ENCODE peak calls at places on chromosomes 5 and 9, in ten cellular contexts. One of them, this sample, is unnamed.

GRCh38 chr9:127531676-127532075 is 80.4 kb downstream of the LRSAM1 start:
- DNase-seq in CD8-positive, alpha-beta T cell: no peak
- DNase-seq in Jurkat, Clone E6-1: no peak
- DNase-seq in SK-N-MC: no peak
- DNase-seq in choroid plexus epithelial cell: no peak
- DNase-seq in tibial nerve: no peak
- DNase-seq in left ventricle myocardium inferior: no peak
- DNase-seq in fibroblast of the aortic adventitia: no peak
- DNase-seq in SJSA1: no peak
- DNase-seq in A549: no peak
- DNase-seq in this sample: no peak

GRCh38 chr9:94941211-94941875 is 214.8 kb downstream of the AOPEP start:
- DNase-seq in CD8-positive, alpha-beta T cell: no peak
- DNase-seq in fibroblast of the aortic adventitia: no peak
- DNase-seq in SK-N-MC: no peak
- DNase-seq in A549: peak
- DNase-seq in Jurkat, Clone E6-1: no peak
- DNase-seq in SJSA1: no peak
- DNase-seq in left ventricle myocardium inferior: no peak
- DNase-seq in tibial nerve: no peak
- DNase-seq in choroid plexus epithelial cell: no peak
- DNase-seq in this sample: no peak

GRCh38 chr5:6401410-6401809 is 23.1 kb upstream of the MED10 start:
- DNase-seq in fibroblast of the aortic adventitia: no peak
- DNase-seq in SJSA1: no peak
- DNase-seq in choroid plexus epithelial cell: no peak
- DNase-seq in Jurkat, Clone E6-1: no peak
- DNase-seq in A549: no peak
- DNase-seq in CD8-positive, alpha-beta T cell: no peak
- DNase-seq in tibial nerve: no peak
- DNase-seq in SK-N-MC: no peak
- DNase-seq in left ventricle myocardium inferior: no peak
- DNase-seq in this sample: no peak

GRCh38 chr9:12329623-12329985 is 363.6 kb upstream of the TYRP1 start:
- DNase-seq in SJSA1: no peak
- DNase-seq in left ventricle myocardium inferior: no peak
- DNase-seq in SK-N-MC: no peak
- DNase-seq in CD8-positive, alpha-beta T cell: no peak
- DNase-seq in Jurkat, Clone E6-1: no peak
- DNase-seq in A549: no peak
- DNase-seq in choroid plexus epithelial cell: no peak
- DNase-seq in tibial nerve: no peak
- DNase-seq in fibroblast of the aortic adventitia: no peak
- DNase-seq in this sample: no peak

GRCh38 chr9:133129001-133129799 is 8.2 kb upstream of the RALGDS start:
- DNase-seq in choroid plexus epithelial cell: no peak
- DNase-seq in tibial nerve: no peak
- DNase-seq in left ventricle myocardium inferior: no peak
- DNase-seq in A549: no peak
- DNase-seq in SK-N-MC: no peak
- DNase-seq in fibroblast of the aortic adventitia: no peak
- DNase-seq in SJSA1: no peak
- DNase-seq in CD8-positive, alpha-beta T cell: no peak
- DNase-seq in Jurkat, Clone E6-1: no peak
- DNase-seq in this sample: peak

GRCh38 chr9:99680191-99680590 is 141.5 kb upstream of the NR4A3 start:
- DNase-seq in A549: no peak
- DNase-seq in Jurkat, Clone E6-1: no peak
- DNase-seq in SK-N-MC: no peak
- DNase-seq in CD8-positive, alpha-beta T cell: no peak
- DNase-seq in fibroblast of the aortic adventitia: peak
- DNase-seq in choroid plexus epithelial cell: peak
- DNase-seq in left ventricle myocardium inferior: no peak
- DNase-seq in tibial nerve: no peak
- DNase-seq in SJSA1: peak
- DNase-seq in this sample: no peak

GRCh38 chr5:10288600-10289213 is 19.0 kb downstream of the CMBL start:
- DNase-seq in CD8-positive, alpha-beta T cell: no peak
- DNase-seq in fibroblast of the aortic adventitia: no peak
- DNase-seq in Jurkat, Clone E6-1: peak
- DNase-seq in SJSA1: no peak
- DNase-seq in choroid plexus epithelial cell: no peak
- DNase-seq in SK-N-MC: no peak
- DNase-seq in tibial nerve: peak
- DNase-seq in left ventricle myocardium inferior: peak
- DNase-seq in A549: no peak
- DNase-seq in this sample: peak

GRCh38 chr9:86854898-86855523 is 92.3 kb downstream of the GAS1 start:
- DNase-seq in fibroblast of the aortic adventitia: peak
- DNase-seq in A549: peak
- DNase-seq in SK-N-MC: no peak
- DNase-seq in left ventricle myocardium inferior: no peak
- DNase-seq in tibial nerve: no peak
- DNase-seq in Jurkat, Clone E6-1: no peak
- DNase-seq in choroid plexus epithelial cell: peak
- DNase-seq in SJSA1: no peak
- DNase-seq in CD8-positive, alpha-beta T cell: no peak
- DNase-seq in this sample: no peak

GRCh38 chr9:131609116-131609830 is 64.0 kb downstream of the PRRT1B start:
- DNase-seq in CD8-positive, alpha-beta T cell: no peak
- DNase-seq in choroid plexus epithelial cell: peak
- DNase-seq in SK-N-MC: no peak
- DNase-seq in fibroblast of the aortic adventitia: peak
- DNase-seq in tibial nerve: peak
- DNase-seq in A549: no peak
- DNase-seq in left ventricle myocardium inferior: peak
- DNase-seq in Jurkat, Clone E6-1: no peak
- DNase-seq in SJSA1: peak
- DNase-seq in this sample: no peak

GRCh38 chr9:95381243-95381642 is 63.7 kb upstream of the FANCC start:
- DNase-seq in fibroblast of the aortic adventitia: peak
- DNase-seq in A549: peak
- DNase-seq in Jurkat, Clone E6-1: no peak
- DNase-seq in CD8-positive, alpha-beta T cell: no peak
- DNase-seq in left ventricle myocardium inferior: no peak
- DNase-seq in SK-N-MC: no peak
- DNase-seq in SJSA1: peak
- DNase-seq in tibial nerve: no peak
- DNase-seq in choroid plexus epithelial cell: peak
- DNase-seq in this sample: no peak

GRCh38 chr5:133821311-133821741 is 147.1 kb downstream of the C5orf15 start:
- DNase-seq in fibroblast of the aortic adventitia: no peak
- DNase-seq in choroid plexus epithelial cell: no peak
- DNase-seq in A549: no peak
- DNase-seq in CD8-positive, alpha-beta T cell: no peak
- DNase-seq in tibial nerve: no peak
- DNase-seq in SK-N-MC: no peak
- DNase-seq in Jurkat, Clone E6-1: no peak
- DNase-seq in SJSA1: no peak
- DNase-seq in left ventricle myocardium inferior: no peak
- DNase-seq in this sample: no peak

GRCh38 chr5:145937432-145938250 is 1.3 kb downstream of the SH3RF2 start:
- DNase-seq in Jurkat, Clone E6-1: no peak
- DNase-seq in tibial nerve: no peak
- DNase-seq in left ventricle myocardium inferior: no peak
- DNase-seq in fibroblast of the aortic adventitia: peak
- DNase-seq in SJSA1: peak
- DNase-seq in choroid plexus epithelial cell: peak
- DNase-seq in A549: peak
- DNase-seq in CD8-positive, alpha-beta T cell: no peak
- DNase-seq in SK-N-MC: no peak
- DNase-seq in this sample: peak

GRCh38 chr9:101375546-101375945 is 9.3 kb downstream of the BAAT start:
- DNase-seq in left ventricle myocardium inferior: no peak
- DNase-seq in tibial nerve: no peak
- DNase-seq in choroid plexus epithelial cell: no peak
- DNase-seq in CD8-positive, alpha-beta T cell: no peak
- DNase-seq in SJSA1: peak
- DNase-seq in fibroblast of the aortic adventitia: no peak
- DNase-seq in A549: no peak
- DNase-seq in Jurkat, Clone E6-1: no peak
- DNase-seq in SK-N-MC: no peak
- DNase-seq in this sample: no peak

GRCh38 chr5:116361979-116362577 is 212.5 kb downstream of the SEMA6A start:
- DNase-seq in tibial nerve: no peak
- DNase-seq in choroid plexus epithelial cell: no peak
- DNase-seq in left ventricle myocardium inferior: no peak
- DNase-seq in A549: no peak
- DNase-seq in SK-N-MC: no peak
- DNase-seq in CD8-positive, alpha-beta T cell: no peak
- DNase-seq in fibroblast of the aortic adventitia: no peak
- DNase-seq in SJSA1: no peak
- DNase-seq in Jurkat, Clone E6-1: no peak
- DNase-seq in this sample: no peak

GRCh38 chr5:159855476-159856157 is 60.7 kb upstream of the ADRA1B start:
- DNase-seq in choroid plexus epithelial cell: no peak
- DNase-seq in CD8-positive, alpha-beta T cell: no peak
- DNase-seq in SJSA1: no peak
- DNase-seq in left ventricle myocardium inferior: peak
- DNase-seq in fibroblast of the aortic adventitia: peak
- DNase-seq in tibial nerve: no peak
- DNase-seq in A549: no peak
- DNase-seq in Jurkat, Clone E6-1: no peak
- DNase-seq in SK-N-MC: no peak
- DNase-seq in this sample: no peak

DNA sequence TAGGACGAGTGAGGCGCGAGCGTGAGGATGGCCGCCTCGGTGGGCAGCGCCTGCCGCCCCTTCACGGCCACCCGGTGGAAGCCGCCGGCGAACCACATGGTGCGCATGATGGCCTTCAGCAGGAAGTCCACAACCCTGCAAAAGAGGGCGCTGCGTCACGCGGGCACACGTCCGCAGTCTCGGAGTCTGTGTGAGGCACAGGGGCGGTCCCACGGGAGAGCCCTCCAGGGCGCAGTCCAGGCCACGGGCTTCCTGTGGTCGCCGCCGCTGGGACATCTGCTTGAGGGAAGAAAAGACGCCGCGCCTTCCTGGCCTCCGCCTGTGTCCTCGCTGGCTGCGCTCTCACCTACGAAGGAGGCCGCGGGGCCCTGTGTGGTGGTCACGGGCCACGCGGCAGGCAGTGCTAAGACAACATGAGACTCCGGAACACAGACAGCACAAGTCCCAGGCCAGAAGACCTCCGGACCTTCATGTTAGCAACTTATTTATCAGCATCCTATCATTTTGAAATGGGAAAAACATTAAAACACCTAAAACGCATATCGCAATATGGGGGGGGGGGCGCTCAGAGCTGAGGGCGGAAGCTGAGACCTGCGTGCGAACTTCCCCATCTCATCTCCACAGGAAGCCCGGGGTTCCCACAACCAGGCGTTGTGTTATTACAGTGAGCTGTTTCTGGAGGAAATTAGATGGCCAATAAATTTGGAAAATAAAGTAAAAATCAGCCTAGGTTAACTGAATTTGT is 28.8 kb downstream of the LPCAT1 start:
- DNase-seq in A549: no peak
- DNase-seq in CD8-positive, alpha-beta T cell: no peak
- DNase-seq in choroid plexus epithelial cell: no peak
- DNase-seq in SJSA1: no peak
- DNase-seq in Jurkat, Clone E6-1: no peak
- DNase-seq in tibial nerve: no peak
- DNase-seq in left ventricle myocardium inferior: no peak
- DNase-seq in fibroblast of the aortic adventitia: no peak
- DNase-seq in SK-N-MC: no peak
- DNase-seq in this sample: no peak
- H3K4me3 ChIP-seq in A549: no peak
- H3K4me3 ChIP-seq in CD8-positive, alpha-beta T cell: no peak
- H3K4me3 ChIP-seq in choroid plexus epithelial cell: no peak
- H3K4me3 ChIP-seq in SJSA1: no peak
- H3K4me3 ChIP-seq in Jurkat, Clone E6-1: no peak
- H3K4me3 ChIP-seq in tibial nerve: no peak
- H3K4me3 ChIP-seq in left ventricle myocardium inferior: no peak
- H3K4me3 ChIP-seq in fibroblast of the aortic adventitia: no peak
- H3K4me3 ChIP-seq in SK-N-MC: no peak
- H3K4me3 ChIP-seq in this sample: no peak

GRCh38 chr9:75176037-75176436 is 87.7 kb downstream of the OSTF1 start:
- DNase-seq in SK-N-MC: no peak
- DNase-seq in CD8-positive, alpha-beta T cell: no peak
- DNase-seq in fibroblast of the aortic adventitia: peak
- DNase-seq in Jurkat, Clone E6-1: no peak
- DNase-seq in SJSA1: no peak
- DNase-seq in choroid plexus epithelial cell: no peak
- DNase-seq in tibial nerve: no peak
- DNase-seq in left ventricle myocardium inferior: no peak
- DNase-seq in A549: no peak
- DNase-seq in this sample: no peak
- H3K4me3 ChIP-seq in SK-N-MC: no peak
- H3K4me3 ChIP-seq in CD8-positive, alpha-beta T cell: no peak
- H3K4me3 ChIP-seq in fibroblast of the aortic adventitia: no peak
- H3K4me3 ChIP-seq in Jurkat, Clone E6-1: no peak
- H3K4me3 ChIP-seq in SJSA1: no peak
- H3K4me3 ChIP-seq in choroid plexus epithelial cell: no peak
- H3K4me3 ChIP-seq in tibial nerve: no peak
- H3K4me3 ChIP-seq in left ventricle myocardium inferior: no peak
- H3K4me3 ChIP-seq in A549: no peak
- H3K4me3 ChIP-seq in this sample: no peak

DNA sequence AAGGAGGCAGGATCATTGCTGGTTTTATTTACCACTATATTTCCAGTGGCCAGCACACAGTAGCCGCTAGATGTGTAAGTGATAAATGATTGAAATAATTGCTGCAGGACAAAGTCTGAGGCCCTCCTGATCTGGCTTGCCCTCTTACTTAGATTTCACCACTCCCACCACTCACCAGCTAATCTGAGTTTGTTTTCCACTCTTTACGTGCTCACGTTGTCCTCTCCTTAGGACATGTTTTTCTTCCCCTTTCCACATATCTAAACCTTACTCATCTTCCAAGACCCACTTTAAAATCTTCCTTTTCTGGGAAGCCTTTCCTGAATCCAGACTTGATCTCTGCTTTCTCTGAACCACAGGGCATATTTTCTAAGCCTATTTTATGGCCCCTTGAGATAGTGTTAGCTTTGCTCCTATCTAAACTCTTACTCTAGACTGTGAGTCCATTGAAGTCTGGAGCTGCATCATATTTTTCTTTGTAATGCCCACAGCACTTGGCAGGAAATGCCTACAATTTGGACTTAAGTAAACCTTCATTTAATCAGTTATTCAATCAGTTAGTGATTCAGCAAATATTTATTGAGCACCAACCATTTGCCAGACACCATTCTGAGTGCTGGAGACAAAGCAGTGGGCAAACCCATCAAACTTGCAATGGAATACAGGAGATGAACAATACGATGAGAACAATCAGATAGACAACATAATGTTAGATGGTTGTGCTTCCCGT is 2.4 kb downstream of the TLR4 start:
- DNase-seq in CD8-positive, alpha-beta T cell: no peak
- DNase-seq in Jurkat, Clone E6-1: no peak
- DNase-seq in choroid plexus epithelial cell: peak
- DNase-seq in fibroblast of the aortic adventitia: no peak
- DNase-seq in A549: no peak
- DNase-seq in SK-N-MC: no peak
- DNase-seq in SJSA1: peak
- DNase-seq in left ventricle myocardium inferior: no peak
- DNase-seq in tibial nerve: no peak
- DNase-seq in this sample: no peak
- H3K4me3 ChIP-seq in CD8-positive, alpha-beta T cell: no peak
- H3K4me3 ChIP-seq in Jurkat, Clone E6-1: no peak
- H3K4me3 ChIP-seq in choroid plexus epithelial cell: peak
- H3K4me3 ChIP-seq in fibroblast of the aortic adventitia: peak
- H3K4me3 ChIP-seq in A549: no peak
- H3K4me3 ChIP-seq in SK-N-MC: no peak
- H3K4me3 ChIP-seq in SJSA1: peak
- H3K4me3 ChIP-seq in left ventricle myocardium inferior: peak
- H3K4me3 ChIP-seq in tibial nerve: no peak
- H3K4me3 ChIP-seq in this sample: no peak

GRCh38 chr5:135063511-135064234 is 29.6 kb upstream of the PITX1 start:
- DNase-seq in Jurkat, Clone E6-1: no peak
- DNase-seq in SJSA1: no peak
- DNase-seq in SK-N-MC: no peak
- DNase-seq in fibroblast of the aortic adventitia: no peak
- DNase-seq in tibial nerve: no peak
- DNase-seq in CD8-positive, alpha-beta T cell: no peak
- DNase-seq in choroid plexus epithelial cell: no peak
- DNase-seq in left ventricle myocardium inferior: no peak
- DNase-seq in A549: no peak
- DNase-seq in this sample: no peak
- H3K4me3 ChIP-seq in Jurkat, Clone E6-1: no peak
- H3K4me3 ChIP-seq in SJSA1: no peak
- H3K4me3 ChIP-seq in SK-N-MC: no peak
- H3K4me3 ChIP-seq in fibroblast of the aortic adventitia: no peak
- H3K4me3 ChIP-seq in tibial nerve: no peak
- H3K4me3 ChIP-seq in CD8-positive, alpha-beta T cell: no peak
- H3K4me3 ChIP-seq in choroid plexus epithelial cell: no peak
- H3K4me3 ChIP-seq in left ventricle myocardium inferior: no peak
- H3K4me3 ChIP-seq in A549: no peak
- H3K4me3 ChIP-seq in this sample: no peak